ENCODE peak calls at places on chromosomes 2 and 18, in four cellular contexts. B is stimulated activated CD4-positive, alpha-beta T cell treated with anti-CD3 and anti-CD28 coated beads, Interleukin-4, amount 100 ng/mL, for 24 hours; K is activated CD8-positive, alpha-beta memory T cell treated with anti-CD3 and anti-CD28 coated beads for 24 hours; X is HT1080. E is an unnamed sample.

GRCh38 chr2:241372376-241372992 is 16.4 kb downstream of the FARP2 start:
- DNase-seq in B (no peak), K (no peak), X (no peak), E (no peak)

GRCh38 chr2:47558116-47559078 is 155.4 kb downstream of the MSH2 start:
- DNase-seq in B (no peak), K (no peak), X (peak), E (no peak)

GRCh38 chr2:122704109-122704563 is 948.7 kb downstream of the TSN start:
- DNase-seq in B (no peak), K (no peak), X (peak), E (no peak)

GRCh38 chr2:3465844-3466481 is 53.4 kb downstream of the ADI1 start:
- DNase-seq in B (no peak), K (no peak), X (peak), E (no peak)

GRCh38 chr2:3121601-3122000 is 256.0 kb downstream of the EIPR1 start:
- DNase-seq in B (no peak), K (no peak), X (no peak), E (no peak)

GRCh38 chr2:1051075-1051474 is 100.4 kb downstream of the SNTG2 start:
- DNase-seq in B (no peak), K (no peak), X (peak), E (no peak)

GRCh38 chr2:62364786-62365185 is 141.2 kb downstream of the TMEM17 start:
- DNase-seq in B (no peak), K (no peak), X (no peak), E (no peak)

GRCh38 chr2:205188516-205189138 is 493.7 kb upstream of the NRP2 start:
- DNase-seq in B (no peak), K (no peak), X (peak), E (no peak)

GRCh38 chr2:200878289-200878688 is 10.6 kb downstream of the PPIL3 start:
- DNase-seq in B (no peak), K (no peak), X (no peak), E (no peak)

GRCh38 chr2:178756343-178756742 is 50.9 kb downstream of the TTN start:
- DNase-seq in B (no peak), K (no peak), X (no peak), E (no peak)

GRCh38 chr2:152717242-152718046 is at the start of gene PRPF40A:
- DNase-seq in B (peak), K (peak), X (peak), E (peak)

GRCh38 chr2:119693967-119694366 is 15.0 kb downstream of the TMEM177 start:
- DNase-seq in B (no peak), K (no peak), X (no peak), E (no peak)

GRCh38 chr18:76524900-76525698 is 30.1 kb upstream of the ZNF516 start:
- DNase-seq in B (no peak), K (no peak), X (no peak), E (no peak)

GRCh38 chr18:2681993-2682603 is 26.6 kb downstream of the SMCHD1 start:
- DNase-seq in B (no peak), K (no peak), X (no peak), E (no peak)

GRCh38 chr2:41598161-41598894 is 449.5 kb upstream of the PKDCC start:
- DNase-seq in B (no peak), K (no peak), X (no peak), E (no peak)

GRCh38 chr2:31762085-31762484 is 181.3 kb upstream of the SRD5A2 start:
- DNase-seq in B (no peak), K (no peak), X (no peak), E (no peak)

GRCh38 chr2:85132834-85133637 is at the start of gene TCF7L1:
- DNase-seq in B (peak), K (peak), X (peak), E (no peak)

GRCh38 chr2:239267411-239267941 is 133.3 kb downstream of the HDAC4 start:
- DNase-seq in B (peak), K (peak), X (peak), E (no peak)

GRCh38 chr2:64721326-64721633 is 67.6 kb upstream of the SERTAD2 start:
- DNase-seq in B (no peak), K (no peak), X (no peak), E (no peak)

GRCh38 chr18:48475635-48476549 is 62.9 kb upstream of the CTIF start:
- DNase-seq in B (peak), K (no peak), X (peak), E (no peak)

GRCh38 chr2:162152147-162152546 is at the start of gene GCG:
- DNase-seq in B (no peak), K (no peak), X (no peak), E (no peak)

GRCh38 chr2:96533292-96534073 is 3.1 kb upstream of the ARID5A start:
- DNase-seq in B (no peak), K (no peak), X (no peak), E (no peak)

GRCh38 chr2:149329068-149329467 is 1.3 kb upstream of the LYPD6 start:
- DNase-seq in B (no peak), K (no peak), X (no peak), E (no peak)

GRCh38 chr2:69046221-69046662 is 33.3 kb downstream of the ANTXR1 start:
- DNase-seq in B (no peak), K (no peak), X (peak), E (no peak)

GRCh38 chr2:145753209-145753608 is 1233.3 kb upstream of the ZEB2 start:
- DNase-seq in B (no peak), K (no peak), X (no peak), E (no peak)

GRCh38 chr2:73685770-73686438 is 43.7 kb upstream of the NAT8 start:
- DNase-seq in B (no peak), K (no peak), X (no peak), E (no peak)